ENCODE peak calls at places on chromosomes 6 and 20, in five cellular contexts. Z is uterus, F is EL, J is RWPE2, Y is Kasumi-1. N is an unnamed sample.
A peak's percentile ranks its signal among the peaks of the same experiment; 100 is the strongest.

GRCh38 chr6:158208226-158208807 is 40.2 kb downstream of the GTF2H5 start:
- DNase-seq in F (no peak), Z (no peak), J (no peak), Y (no peak), N (no peak)

GRCh38 chr20:48823960-48824497 is 3.8 kb downstream of the PREX1 start:
- DNase-seq in J (peak; percentile 80), Y (no peak), F (peak; percentile 94), Z (no peak), N (no peak)

GRCh38 chr6:153526479-153526878 is 395.4 kb upstream of the RGS17 start:
- DNase-seq in F (no peak), J (no peak), Y (no peak), Z (no peak), N (no peak)

GRCh38 chr6:75204222-75204958 is 1.5 kb downstream of the COL12A1 start:
- DNase-seq in J (peak; percentile 82), Y (peak; percentile 61), Z (peak; percentile 86), F (peak; percentile 94), N (peak; percentile 97)

GRCh38 chr20:47043076-47043475 is 148.4 kb downstream of the EYA2 start:
- DNase-seq in J (no peak), Z (no peak), F (no peak), Y (no peak), N (no peak)

GRCh38 chr6:32070814-32071466 is 32.7 kb downstream of the CYP21A2 start:
- DNase-seq in F (no peak), Z (peak; percentile 73), Y (no peak), J (peak; percentile 35), N (no peak)

GRCh38 chr6:816510-817084 is 123.7 kb upstream of the EXOC2 start:
- DNase-seq in Z (no peak), F (no peak), Y (peak; percentile 91), J (no peak), N (no peak)

GRCh38 chr20:8128291-8129046 is 3.6 kb upstream of the PLCB1 start:
- DNase-seq in Z (no peak), F (no peak), J (no peak), Y (no peak), N (no peak)

GRCh38 chr6:80132942-80133517 is 26.6 kb downstream of the BCKDHB start:
- DNase-seq in Z (peak; percentile 36), J (peak; percentile 48), Y (peak; percentile 50), F (peak; percentile 43), N (peak; percentile 76)

GRCh38 chr6:91781946-91782345 is 1195.1 kb upstream of the MAP3K7 start:
- DNase-seq in Y (no peak), Z (no peak), F (no peak), J (no peak), N (no peak)

GRCh38 chr20:24989162-24989561 is 3.4 kb downstream of the APMAP start:
- DNase-seq in Z (no peak), J (no peak), Y (no peak), F (no peak), N (no peak)

GRCh38 chr6:122651031-122651430 is 40.8 kb downstream of the PKIB start:
- DNase-seq in F (no peak), Y (no peak), J (no peak), Z (no peak), N (no peak)

N was measured in cardiac muscle cell.